ENCODE peak calls at places on chromosomes 1 and 21, in eight cellular contexts. One of them, this sample, is unnamed.

GRCh38 chr1:165544996-165545395 is 1.2 kb downstream of the LRRC52 start:
- DNase-seq in A673: no peak
- DNase-seq in Daoy: no peak
- DNase-seq in hypothalamus: no peak
- DNase-seq in MV-4-11: no peak
- DNase-seq in activated T-helper 2 cell treated with anti-CD3 and anti-CD28 coated beads, Interferon-gamma antibody, Interleukin-2, Interleukin-4, amounts not matched to agents 10 μg/mL and 5 μg/mL and 100 μg/mL, durations not matched to agents 14 hours and 24 hours and 36 hours: no peak
- DNase-seq in esophagus squamous epithelium: no peak
- DNase-seq in CD8-positive, alpha-beta memory T cell: no peak
- DNase-seq in this sample: no peak

GRCh38 chr1:244313346-244313745 is 138.4 kb downstream of the ADSS2 start:
- DNase-seq in activated T-helper 2 cell treated with anti-CD3 and anti-CD28 coated beads, Interferon-gamma antibody, Interleukin-2, Interleukin-4, amounts not matched to agents 10 μg/mL and 5 μg/mL and 100 μg/mL, durations not matched to agents 14 hours and 24 hours and 36 hours: no peak
- DNase-seq in A673: no peak
- DNase-seq in MV-4-11: no peak
- DNase-seq in esophagus squamous epithelium: no peak
- DNase-seq in Daoy: no peak
- DNase-seq in CD8-positive, alpha-beta memory T cell: no peak
- DNase-seq in hypothalamus: no peak
- DNase-seq in this sample: no peak

GRCh38 chr1:93702102-93702827 is 20.6 kb upstream of the BCAR3 start:
- DNase-seq in esophagus squamous epithelium: no peak
- DNase-seq in MV-4-11: no peak
- DNase-seq in hypothalamus: no peak
- DNase-seq in Daoy: peak; percentile 96
- DNase-seq in activated T-helper 2 cell treated with anti-CD3 and anti-CD28 coated beads, Interferon-gamma antibody, Interleukin-2, Interleukin-4, amounts not matched to agents 10 μg/mL and 5 μg/mL and 100 μg/mL, durations not matched to agents 14 hours and 24 hours and 36 hours: no peak
- DNase-seq in A673: no peak
- DNase-seq in CD8-positive, alpha-beta memory T cell: no peak
- DNase-seq in this sample: no peak

GRCh38 chr1:157163273-157164127 is 25.3 kb upstream of the ETV3 start:
- DNase-seq in hypothalamus: peak; percentile 41
- DNase-seq in A673: peak; percentile 81
- DNase-seq in Daoy: peak; percentile 72
- DNase-seq in MV-4-11: peak; percentile 49
- DNase-seq in esophagus squamous epithelium: no peak
- DNase-seq in CD8-positive, alpha-beta memory T cell: peak; percentile 59
- DNase-seq in activated T-helper 2 cell treated with anti-CD3 and anti-CD28 coated beads, Interferon-gamma antibody, Interleukin-2, Interleukin-4, amounts not matched to agents 10 μg/mL and 5 μg/mL and 100 μg/mL, durations not matched to agents 14 hours and 24 hours and 36 hours: peak; percentile 61
- DNase-seq in this sample: no peak

GRCh38 chr21:42614811-42615342 is 38.5 kb upstream of the PDE9A start:
- DNase-seq in esophagus squamous epithelium: no peak
- DNase-seq in A673: peak; percentile 38
- DNase-seq in MV-4-11: peak; percentile 53
- DNase-seq in CD8-positive, alpha-beta memory T cell: peak; percentile 44
- DNase-seq in hypothalamus: no peak
- DNase-seq in activated T-helper 2 cell treated with anti-CD3 and anti-CD28 coated beads, Interferon-gamma antibody, Interleukin-2, Interleukin-4, amounts not matched to agents 10 μg/mL and 5 μg/mL and 100 μg/mL, durations not matched to agents 14 hours and 24 hours and 36 hours: peak; percentile 55
- DNase-seq in Daoy: peak; percentile 61
- DNase-seq in this sample: no peak

GRCh38 chr1:46215504-46215903 is 12.4 kb downstream of the LURAP1 start:
- DNase-seq in Daoy: no peak
- DNase-seq in esophagus squamous epithelium: no peak
- DNase-seq in CD8-positive, alpha-beta memory T cell: no peak
- DNase-seq in A673: no peak
- DNase-seq in hypothalamus: no peak
- DNase-seq in activated T-helper 2 cell treated with anti-CD3 and anti-CD28 coated beads, Interferon-gamma antibody, Interleukin-2, Interleukin-4, amounts not matched to agents 10 μg/mL and 5 μg/mL and 100 μg/mL, durations not matched to agents 14 hours and 24 hours and 36 hours: no peak
- DNase-seq in MV-4-11: no peak
- DNase-seq in this sample: no peak

GRCh38 chr1:241598234-241598633 is 41.9 kb downstream of the CHML start:
- DNase-seq in Daoy: no peak
- DNase-seq in esophagus squamous epithelium: no peak
- DNase-seq in CD8-positive, alpha-beta memory T cell: no peak
- DNase-seq in MV-4-11: no peak
- DNase-seq in hypothalamus: no peak
- DNase-seq in A673: no peak
- DNase-seq in activated T-helper 2 cell treated with anti-CD3 and anti-CD28 coated beads, Interferon-gamma antibody, Interleukin-2, Interleukin-4, amounts not matched to agents 10 μg/mL and 5 μg/mL and 100 μg/mL, durations not matched to agents 14 hours and 24 hours and 36 hours: no peak
- DNase-seq in this sample: peak; percentile 16

GRCh38 chr1:192474080-192474683 is 101.4 kb upstream of the RGS1 start:
- DNase-seq in A673: peak; percentile 72
- DNase-seq in activated T-helper 2 cell treated with anti-CD3 and anti-CD28 coated beads, Interferon-gamma antibody, Interleukin-2, Interleukin-4, amounts not matched to agents 10 μg/mL and 5 μg/mL and 100 μg/mL, durations not matched to agents 14 hours and 24 hours and 36 hours: no peak
- DNase-seq in Daoy: peak; percentile 14
- DNase-seq in CD8-positive, alpha-beta memory T cell: no peak
- DNase-seq in esophagus squamous epithelium: no peak
- DNase-seq in MV-4-11: peak; percentile 4
- DNase-seq in hypothalamus: no peak
- DNase-seq in this sample: no peak

GRCh38 chr1:90434460-90434859 is 282.6 kb downstream of the BARHL2 start:
- DNase-seq in esophagus squamous epithelium: no peak
- DNase-seq in A673: peak; percentile 70
- DNase-seq in MV-4-11: no peak
- DNase-seq in hypothalamus: no peak
- DNase-seq in CD8-positive, alpha-beta memory T cell: no peak
- DNase-seq in Daoy: no peak
- DNase-seq in activated T-helper 2 cell treated with anti-CD3 and anti-CD28 coated beads, Interferon-gamma antibody, Interleukin-2, Interleukin-4, amounts not matched to agents 10 μg/mL and 5 μg/mL and 100 μg/mL, durations not matched to agents 14 hours and 24 hours and 36 hours: no peak
- DNase-seq in this sample: no peak

GRCh38 chr1:172299515-172299914 is 121.0 kb upstream of the C1orf105 start:
- DNase-seq in MV-4-11: no peak
- DNase-seq in Daoy: no peak
- DNase-seq in hypothalamus: no peak
- DNase-seq in esophagus squamous epithelium: no peak
- DNase-seq in A673: no peak
- DNase-seq in CD8-positive, alpha-beta memory T cell: no peak
- DNase-seq in activated T-helper 2 cell treated with anti-CD3 and anti-CD28 coated beads, Interferon-gamma antibody, Interleukin-2, Interleukin-4, amounts not matched to agents 10 μg/mL and 5 μg/mL and 100 μg/mL, durations not matched to agents 14 hours and 24 hours and 36 hours: no peak
- DNase-seq in this sample: no peak

GRCh38 chr1:8281843-8282509 is 35.9 kb upstream of the SLC45A1 start:
- DNase-seq in Daoy: no peak
- DNase-seq in activated T-helper 2 cell treated with anti-CD3 and anti-CD28 coated beads, Interferon-gamma antibody, Interleukin-2, Interleukin-4, amounts not matched to agents 10 μg/mL and 5 μg/mL and 100 μg/mL, durations not matched to agents 14 hours and 24 hours and 36 hours: no peak
- DNase-seq in MV-4-11: peak; percentile 3
- DNase-seq in esophagus squamous epithelium: no peak
- DNase-seq in A673: no peak
- DNase-seq in CD8-positive, alpha-beta memory T cell: no peak
- DNase-seq in hypothalamus: peak; percentile 18
- DNase-seq in this sample: no peak

GRCh38 chr1:172826096-172826741 is 167.3 kb downstream of the FASLG start:
- DNase-seq in Daoy: peak; percentile 63
- DNase-seq in activated T-helper 2 cell treated with anti-CD3 and anti-CD28 coated beads, Interferon-gamma antibody, Interleukin-2, Interleukin-4, amounts not matched to agents 10 μg/mL and 5 μg/mL and 100 μg/mL, durations not matched to agents 14 hours and 24 hours and 36 hours: no peak
- DNase-seq in MV-4-11: peak; percentile 65
- DNase-seq in CD8-positive, alpha-beta memory T cell: no peak
- DNase-seq in A673: peak; percentile 85
- DNase-seq in hypothalamus: no peak
- DNase-seq in esophagus squamous epithelium: no peak
- DNase-seq in this sample: no peak

GRCh38 chr1:221169447-221169889 is 290.2 kb downstream of the HLX start:
- DNase-seq in activated T-helper 2 cell treated with anti-CD3 and anti-CD28 coated beads, Interferon-gamma antibody, Interleukin-2, Interleukin-4, amounts not matched to agents 10 μg/mL and 5 μg/mL and 100 μg/mL, durations not matched to agents 14 hours and 24 hours and 36 hours: no peak
- DNase-seq in MV-4-11: no peak
- DNase-seq in hypothalamus: no peak
- DNase-seq in esophagus squamous epithelium: no peak
- DNase-seq in Daoy: peak; percentile 42
- DNase-seq in A673: peak; percentile 17
- DNase-seq in CD8-positive, alpha-beta memory T cell: no peak
- DNase-seq in this sample: no peak

GRCh38 chr1:50750021-50750619 is 209.9 kb downstream of the FAF1 start:
- DNase-seq in Daoy: peak; percentile 19
- DNase-seq in A673: peak; percentile 76
- DNase-seq in MV-4-11: peak; percentile 11
- DNase-seq in hypothalamus: peak; percentile 6
- DNase-seq in activated T-helper 2 cell treated with anti-CD3 and anti-CD28 coated beads, Interferon-gamma antibody, Interleukin-2, Interleukin-4, amounts not matched to agents 10 μg/mL and 5 μg/mL and 100 μg/mL, durations not matched to agents 14 hours and 24 hours and 36 hours: no peak
- DNase-seq in CD8-positive, alpha-beta memory T cell: no peak
- DNase-seq in esophagus squamous epithelium: no peak
- DNase-seq in this sample: no peak

GRCh38 chr1:12121212-12122000 is 45.4 kb upstream of the TNFRSF1B start:
- DNase-seq in Daoy: no peak
- DNase-seq in A673: no peak
- DNase-seq in activated T-helper 2 cell treated with anti-CD3 and anti-CD28 coated beads, Interferon-gamma antibody, Interleukin-2, Interleukin-4, amounts not matched to agents 10 μg/mL and 5 μg/mL and 100 μg/mL, durations not matched to agents 14 hours and 24 hours and 36 hours: no peak
- DNase-seq in CD8-positive, alpha-beta memory T cell: no peak
- DNase-seq in esophagus squamous epithelium: no peak
- DNase-seq in MV-4-11: no peak
- DNase-seq in hypothalamus: no peak
- DNase-seq in this sample: no peak

GRCh38 chr1:209291715-209292114 is 291.8 kb upstream of the CAMK1G start:
- DNase-seq in A673: peak; percentile 15
- DNase-seq in MV-4-11: no peak
- DNase-seq in hypothalamus: no peak
- DNase-seq in CD8-positive, alpha-beta memory T cell: no peak
- DNase-seq in activated T-helper 2 cell treated with anti-CD3 and anti-CD28 coated beads, Interferon-gamma antibody, Interleukin-2, Interleukin-4, amounts not matched to agents 10 μg/mL and 5 μg/mL and 100 μg/mL, durations not matched to agents 14 hours and 24 hours and 36 hours: no peak
- DNase-seq in Daoy: peak; percentile 76
- DNase-seq in esophagus squamous epithelium: no peak
- DNase-seq in this sample: no peak

GRCh38 chr21:42443181-42443785 is 39.6 kb downstream of the UBASH3A start:
- DNase-seq in activated T-helper 2 cell treated with anti-CD3 and anti-CD28 coated beads, Interferon-gamma antibody, Interleukin-2, Interleukin-4, amounts not matched to agents 10 μg/mL and 5 μg/mL and 100 μg/mL, durations not matched to agents 14 hours and 24 hours and 36 hours: no peak
- DNase-seq in Daoy: no peak
- DNase-seq in hypothalamus: no peak
- DNase-seq in esophagus squamous epithelium: no peak
- DNase-seq in CD8-positive, alpha-beta memory T cell: no peak
- DNase-seq in A673: no peak
- DNase-seq in MV-4-11: no peak
- DNase-seq in this sample: no peak

GRCh38 chr1:236535656-236536293 is 12.0 kb downstream of the LGALS8 start:
- DNase-seq in A673: peak; percentile 78
- DNase-seq in MV-4-11: peak; percentile 73
- DNase-seq in Daoy: no peak
- DNase-seq in CD8-positive, alpha-beta memory T cell: no peak
- DNase-seq in esophagus squamous epithelium: no peak
- DNase-seq in hypothalamus: no peak
- DNase-seq in activated T-helper 2 cell treated with anti-CD3 and anti-CD28 coated beads, Interferon-gamma antibody, Interleukin-2, Interleukin-4, amounts not matched to agents 10 μg/mL and 5 μg/mL and 100 μg/mL, durations not matched to agents 14 hours and 24 hours and 36 hours: no peak
- DNase-seq in this sample: no peak

GRCh38 chr1:87968259-87968955 is 639.7 kb downstream of the LMO4 start:
- DNase-seq in Daoy: peak; percentile 81
- DNase-seq in CD8-positive, alpha-beta memory T cell: no peak
- DNase-seq in activated T-helper 2 cell treated with anti-CD3 and anti-CD28 coated beads, Interferon-gamma antibody, Interleukin-2, Interleukin-4, amounts not matched to agents 10 μg/mL and 5 μg/mL and 100 μg/mL, durations not matched to agents 14 hours and 24 hours and 36 hours: no peak
- DNase-seq in A673: no peak
- DNase-seq in hypothalamus: peak; percentile 32
- DNase-seq in esophagus squamous epithelium: no peak
- DNase-seq in MV-4-11: no peak
- DNase-seq in this sample: no peak

GRCh38 chr21:44407493-44407892 is 47.8 kb upstream of the LRRC3 start:
- DNase-seq in A673: peak; percentile 35
- DNase-seq in MV-4-11: peak; percentile 85
- DNase-seq in Daoy: no peak
- DNase-seq in hypothalamus: no peak
- DNase-seq in esophagus squamous epithelium: no peak
- DNase-seq in CD8-positive, alpha-beta memory T cell: no peak
- DNase-seq in activated T-helper 2 cell treated with anti-CD3 and anti-CD28 coated beads, Interferon-gamma antibody, Interleukin-2, Interleukin-4, amounts not matched to agents 10 μg/mL and 5 μg/mL and 100 μg/mL, durations not matched to agents 14 hours and 24 hours and 36 hours: no peak
- DNase-seq in this sample: no peak